ENCODE peak calls at places on chromosomes 4 and X, in four cellular contexts. One of them, this sample, is unnamed. For H3K9me1, the result is how much of the 10 kb centered on the place peaks cover.

GRCh38 chr4:147830987-147831386 is 99.1 kb downstream of the ARHGAP10 start:
- DNase-seq in K562: no peak
- DNase-seq in IMR-90: peak
- DNase-seq in endothelial cell of umbilical vein: peak
- DNase-seq in this sample: peak

GRCh38 chrX:110210417-110211139 is 107.3 kb downstream of the AMMECR1 start:
- DNase-seq in K562: peak
- DNase-seq in endothelial cell of umbilical vein: peak
- DNase-seq in IMR-90: peak
- DNase-seq in this sample: peak

GRCh38 chr4:185270037-185270436 is 60.6 kb downstream of the SNX25 start:
- DNase-seq in endothelial cell of umbilical vein: no peak
- DNase-seq in IMR-90: no peak
- DNase-seq in K562: no peak
- DNase-seq in this sample: no peak

GRCh38 chr4:182185491-182185890 is 57.7 kb upstream of the TENM3 start:
- DNase-seq in K562: no peak
- DNase-seq in endothelial cell of umbilical vein: no peak
- DNase-seq in IMR-90: peak
- DNase-seq in this sample: no peak

GRCh38 chr4:93359609-93360008 is 468.9 kb upstream of the ATOH1 start:
- DNase-seq in IMR-90: no peak
- DNase-seq in K562: no peak
- DNase-seq in endothelial cell of umbilical vein: no peak
- DNase-seq in this sample: no peak

GRCh38 chr4:89221175-89221867 is 86.3 kb downstream of the GPRIN3 start:
- DNase-seq in IMR-90: no peak
- DNase-seq in endothelial cell of umbilical vein: no peak
- DNase-seq in K562: no peak
- DNase-seq in this sample: no peak

GRCh38 chr4:68433582-68433981 is 13.7 kb upstream of the TMPRSS11E start:
- DNase-seq in endothelial cell of umbilical vein: no peak
- DNase-seq in K562: no peak
- DNase-seq in IMR-90: no peak
- DNase-seq in this sample: no peak

GRCh38 chr4:6594826-6595355 is 19.9 kb downstream of the MAN2B2 start:
- DNase-seq in K562: no peak
- DNase-seq in IMR-90: peak
- DNase-seq in endothelial cell of umbilical vein: no peak
- DNase-seq in this sample: no peak

GRCh38 chr4:88630756-88631155 is 38.5 kb downstream of the HERC3 start:
- DNase-seq in endothelial cell of umbilical vein: peak
- DNase-seq in K562: no peak
- DNase-seq in IMR-90: peak
- DNase-seq in this sample: no peak

GRCh38 chrX:38102875-38103274 is 96.5 kb downstream of the SYTL5 start:
- DNase-seq in IMR-90: no peak
- DNase-seq in K562: no peak
- DNase-seq in endothelial cell of umbilical vein: no peak
- DNase-seq in this sample: no peak

GRCh38 chr4:138090145-138090917 is 151.8 kb downstream of the SLC7A11 start:
- DNase-seq in IMR-90: peak
- DNase-seq in endothelial cell of umbilical vein: peak
- DNase-seq in K562: peak
- DNase-seq in this sample: no peak

GRCh38 chr4:97952763-97953162 is 190.5 kb downstream of the STPG2 start:
- DNase-seq in K562: no peak
- DNase-seq in IMR-90: no peak
- DNase-seq in endothelial cell of umbilical vein: no peak
- DNase-seq in this sample: no peak

GRCh38 chrX:19865567-19866363 is 21.6 kb downstream of the SH3KBP1 start:
- DNase-seq in IMR-90: no peak
- DNase-seq in K562: no peak
- DNase-seq in endothelial cell of umbilical vein: no peak
- DNase-seq in this sample: no peak

GRCh38 chr4:153027879-153028278 is 91.8 kb downstream of the FHDC1 start:
- DNase-seq in IMR-90: no peak
- DNase-seq in K562: no peak
- DNase-seq in endothelial cell of umbilical vein: no peak
- DNase-seq in this sample: no peak

GRCh38 chr4:34771632-34772031 is 1472.7 kb downstream of the ARAP2 start:
- DNase-seq in endothelial cell of umbilical vein: no peak
- DNase-seq in K562: no peak
- DNase-seq in IMR-90: no peak
- DNase-seq in this sample: no peak

GRCh38 chrX:149830192-149830873 is 48.6 kb downstream of the MAGEA9 start:
- DNase-seq in endothelial cell of umbilical vein: peak
- DNase-seq in IMR-90: peak
- DNase-seq in K562: no peak
- DNase-seq in this sample: no peak
- H3K4me3 ChIP-seq in endothelial cell of umbilical vein: no peak
- H3K4me3 ChIP-seq in IMR-90: peak
- H3K4me3 ChIP-seq in K562: peak
- H3K4me3 ChIP-seq in this sample: peak

GRCh38 chr4:1015746-1016145 is 4.3 kb downstream of the FGFRL1 start:
- DNase-seq in K562: no peak
- DNase-seq in endothelial cell of umbilical vein: no peak
- DNase-seq in IMR-90: no peak
- DNase-seq in this sample: no peak
- H3K9me1 ChIP-seq in K562: under half
- H3K9me1 ChIP-seq in endothelial cell of umbilical vein: under half
- H3K9me1 ChIP-seq in IMR-90: under half
- H3K9me1 ChIP-seq in this sample: under half

GRCh38 chr4:74934016-74934821 is 1.3 kb downstream of the PARM1 start:
- DNase-seq in IMR-90: peak
- DNase-seq in endothelial cell of umbilical vein: peak
- DNase-seq in K562: no peak
- DNase-seq in this sample: no peak
- H3K4me3 ChIP-seq in IMR-90: peak
- H3K4me3 ChIP-seq in endothelial cell of umbilical vein: no peak
- H3K4me3 ChIP-seq in K562: no peak
- H3K4me3 ChIP-seq in this sample: no peak

GRCh38 chr4:54055494-54055893 is 8.9 kb downstream of the CHIC2 start:
- DNase-seq in endothelial cell of umbilical vein: no peak
- DNase-seq in K562: no peak
- DNase-seq in IMR-90: no peak
- DNase-seq in this sample: no peak

GRCh38 chr4:54054501-54054900 is 9.9 kb downstream of the CHIC2 start:
- DNase-seq in endothelial cell of umbilical vein: no peak
- DNase-seq in IMR-90: no peak
- DNase-seq in K562: no peak
- DNase-seq in this sample: no peak

GRCh38 chr4:54050214-54050904 is 14.0 kb downstream of the CHIC2 start:
- DNase-seq in endothelial cell of umbilical vein: peak
- DNase-seq in IMR-90: peak
- DNase-seq in K562: no peak
- DNase-seq in this sample: no peak
- H3K9me1 ChIP-seq in endothelial cell of umbilical vein: under half
- H3K9me1 ChIP-seq in IMR-90: under half
- H3K9me1 ChIP-seq in K562: under half
- H3K9me1 ChIP-seq in this sample: under half

DNA sequence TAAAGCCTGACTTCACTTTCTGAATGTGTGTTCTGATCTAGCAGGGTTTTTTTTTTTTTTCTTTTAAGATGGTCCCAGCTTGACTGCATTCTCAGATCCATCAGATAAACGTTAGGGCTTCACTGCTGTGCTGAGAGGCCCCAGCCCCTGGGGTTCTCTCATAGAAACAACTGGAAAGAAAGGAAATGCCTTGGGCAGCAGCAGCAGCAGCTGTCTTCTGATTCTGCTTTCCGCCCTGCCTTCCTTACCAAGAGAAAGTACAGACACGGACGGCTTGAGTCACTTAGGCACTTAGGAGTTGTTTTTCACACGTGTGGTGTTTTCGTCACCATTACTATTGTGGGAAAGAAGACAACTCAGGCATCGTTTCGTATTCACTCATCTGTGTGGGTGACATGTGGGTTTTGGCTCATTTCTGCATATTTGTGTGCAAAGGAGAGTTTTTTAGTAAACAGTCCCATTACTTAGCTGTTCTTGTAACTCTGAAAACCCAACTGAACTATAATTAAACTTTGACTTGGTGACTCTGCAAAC is 172.0 kb downstream of the PTTG2 start:
- DNase-seq in IMR-90: peak
- DNase-seq in endothelial cell of umbilical vein: peak
- DNase-seq in K562: no peak
- DNase-seq in this sample: peak
- H3K4me3 ChIP-seq in IMR-90: peak
- H3K4me3 ChIP-seq in endothelial cell of umbilical vein: no peak
- H3K4me3 ChIP-seq in K562: no peak
- H3K4me3 ChIP-seq in this sample: no peak

GRCh38 chr4:55634417-55635128 is 1.5 kb downstream of the NMU start:
- DNase-seq in IMR-90: no peak
- DNase-seq in K562: no peak
- DNase-seq in endothelial cell of umbilical vein: no peak
- DNase-seq in this sample: no peak

GRCh38 chr4:55636622-55636999 is 513 bp upstream of the NMU start:
- DNase-seq in IMR-90: no peak
- DNase-seq in endothelial cell of umbilical vein: no peak
- DNase-seq in K562: no peak
- DNase-seq in this sample: no peak

GRCh38 chr4:55635282-55635681 is 816 bp downstream of the NMU start:
- DNase-seq in IMR-90: no peak
- DNase-seq in endothelial cell of umbilical vein: no peak
- DNase-seq in K562: peak
- DNase-seq in this sample: no peak

GRCh38 chr4:55635760-55636621 is at the start of gene NMU:
- DNase-seq in IMR-90: no peak
- DNase-seq in K562: peak
- DNase-seq in endothelial cell of umbilical vein: peak
- DNase-seq in this sample: no peak

GRCh38 chr4:55633903-55634302 is 2.2 kb downstream of the NMU start:
- DNase-seq in endothelial cell of umbilical vein: no peak
- DNase-seq in IMR-90: no peak
- DNase-seq in K562: no peak
- DNase-seq in this sample: no peak
- H3K9me1 ChIP-seq in endothelial cell of umbilical vein: under half
- H3K9me1 ChIP-seq in IMR-90: under half
- H3K9me1 ChIP-seq in K562: under half
- H3K9me1 ChIP-seq in this sample: under half

GRCh38 chr4:52657630-52658501 is 1.2 kb downstream of the USP46 start:
- DNase-seq in K562: no peak
- DNase-seq in endothelial cell of umbilical vein: peak
- DNase-seq in IMR-90: peak
- DNase-seq in this sample: no peak
- H3K4me3 ChIP-seq in K562: peak
- H3K4me3 ChIP-seq in endothelial cell of umbilical vein: peak
- H3K4me3 ChIP-seq in IMR-90: peak
- H3K4me3 ChIP-seq in this sample: peak